ENCODE peak calls at places on chromosomes 6 and 20, in five cellular contexts. One of them, this sample, is unnamed.

GRCh38 chr6:48389146-48390043 is 278.4 kb upstream of the PTCHD4 start:
- DNase-seq in activated CD8-positive, alpha-beta T cell treated with anti-CD3 and anti-CD28 coated beads for 36 hours: no peak
- DNase-seq in lung: no peak
- DNase-seq in B cell: no peak
- DNase-seq in WTC11: no peak
- DNase-seq in this sample: no peak

GRCh38 chr20:20369353-20370086 is 1.6 kb downstream of the INSM1 start:
- DNase-seq in activated CD8-positive, alpha-beta T cell treated with anti-CD3 and anti-CD28 coated beads for 36 hours: peak; percentile 26
- DNase-seq in lung: no peak
- DNase-seq in B cell: peak; percentile 42
- DNase-seq in WTC11: peak; percentile 66
- DNase-seq in this sample: no peak

GRCh38 chr6:3732345-3733141 is 19.0 kb downstream of the PXDC1 start:
- DNase-seq in activated CD8-positive, alpha-beta T cell treated with anti-CD3 and anti-CD28 coated beads for 36 hours: peak; percentile 75
- DNase-seq in lung: peak; percentile 69
- DNase-seq in B cell: peak; percentile 70
- DNase-seq in WTC11: peak; percentile 83
- DNase-seq in this sample: peak; percentile 87

GRCh38 chr6:106411034-106411433 is 50.5 kb downstream of the CRYBG1 start:
- DNase-seq in activated CD8-positive, alpha-beta T cell treated with anti-CD3 and anti-CD28 coated beads for 36 hours: no peak
- DNase-seq in lung: no peak
- DNase-seq in B cell: no peak
- DNase-seq in WTC11: no peak
- DNase-seq in this sample: no peak

GRCh38 chr20:63740070-63740500 is 509 bp downstream of the SLC2A4RG start:
- DNase-seq in activated CD8-positive, alpha-beta T cell treated with anti-CD3 and anti-CD28 coated beads for 36 hours: peak; percentile 49
- DNase-seq in lung: no peak
- DNase-seq in B cell: peak; percentile 86
- DNase-seq in WTC11: peak; percentile 60
- DNase-seq in this sample: peak; percentile 68

GRCh38 chr6:40188931-40189330 is 254.7 kb upstream of the MOCS1 start:
- DNase-seq in activated CD8-positive, alpha-beta T cell treated with anti-CD3 and anti-CD28 coated beads for 36 hours: no peak
- DNase-seq in lung: no peak
- DNase-seq in B cell: no peak
- DNase-seq in WTC11: no peak
- DNase-seq in this sample: no peak

GRCh38 chr20:31260326-31260932 is 3.0 kb downstream of the DEFB115 start:
- DNase-seq in activated CD8-positive, alpha-beta T cell treated with anti-CD3 and anti-CD28 coated beads for 36 hours: peak; percentile 3
- DNase-seq in lung: no peak
- DNase-seq in B cell: no peak
- DNase-seq in WTC11: no peak
- DNase-seq in this sample: no peak

GRCh38 chr6:107579413-107579812 is 89.5 kb downstream of the SOBP start:
- DNase-seq in activated CD8-positive, alpha-beta T cell treated with anti-CD3 and anti-CD28 coated beads for 36 hours: no peak
- DNase-seq in lung: no peak
- DNase-seq in B cell: no peak
- DNase-seq in WTC11: no peak
- DNase-seq in this sample: no peak

GRCh38 chr6:127058027-127058426 is 60.4 kb upstream of the RSPO3 start:
- DNase-seq in activated CD8-positive, alpha-beta T cell treated with anti-CD3 and anti-CD28 coated beads for 36 hours: no peak
- DNase-seq in lung: no peak
- DNase-seq in B cell: no peak
- DNase-seq in WTC11: no peak
- DNase-seq in this sample: no peak

GRCh38 chr20:20413801-20414200 is 45.9 kb downstream of the INSM1 start:
- DNase-seq in activated CD8-positive, alpha-beta T cell treated with anti-CD3 and anti-CD28 coated beads for 36 hours: no peak
- DNase-seq in lung: no peak
- DNase-seq in B cell: no peak
- DNase-seq in WTC11: no peak
- DNase-seq in this sample: no peak

GRCh38 chr6:82872092-82872635 is 193.5 kb downstream of the UBE3D start:
- DNase-seq in activated CD8-positive, alpha-beta T cell treated with anti-CD3 and anti-CD28 coated beads for 36 hours: no peak
- DNase-seq in lung: no peak
- DNase-seq in B cell: no peak
- DNase-seq in WTC11: no peak
- DNase-seq in this sample: no peak

GRCh38 chr6:9172096-9172495 is 736.8 kb upstream of the SLC35B3 start:
- DNase-seq in activated CD8-positive, alpha-beta T cell treated with anti-CD3 and anti-CD28 coated beads for 36 hours: no peak
- DNase-seq in lung: no peak
- DNase-seq in B cell: no peak
- DNase-seq in WTC11: no peak
- DNase-seq in this sample: no peak
- TF ChIP-seq CTCF in activated CD8-positive, alpha-beta T cell treated with anti-CD3 and anti-CD28 coated beads for 36 hours: no peak
- TF ChIP-seq CTCF in lung: no peak
- TF ChIP-seq CTCF in B cell: no peak
- TF ChIP-seq CTCF in WTC11: no peak
- TF ChIP-seq CTCF in this sample: no peak

GRCh38 chr20:11918280-11918952 is 723 bp downstream of the BTBD3 start:
- DNase-seq in activated CD8-positive, alpha-beta T cell treated with anti-CD3 and anti-CD28 coated beads for 36 hours: no peak
- DNase-seq in lung: no peak
- DNase-seq in B cell: no peak
- DNase-seq in WTC11: no peak
- DNase-seq in this sample: no peak

GRCh38 chr20:11920083-11920482 is 2.4 kb downstream of the BTBD3 start:
- DNase-seq in activated CD8-positive, alpha-beta T cell treated with anti-CD3 and anti-CD28 coated beads for 36 hours: no peak
- DNase-seq in lung: no peak
- DNase-seq in B cell: no peak
- DNase-seq in WTC11: no peak
- DNase-seq in this sample: no peak

GRCh38 chr20:11917663-11918062 is at the start of gene BTBD3:
- DNase-seq in activated CD8-positive, alpha-beta T cell treated with anti-CD3 and anti-CD28 coated beads for 36 hours: no peak
- DNase-seq in lung: peak; percentile 51
- DNase-seq in B cell: no peak
- DNase-seq in WTC11: no peak
- DNase-seq in this sample: peak; percentile 67

GRCh38 chr20:11919571-11919970 is 1.9 kb downstream of the BTBD3 start:
- DNase-seq in activated CD8-positive, alpha-beta T cell treated with anti-CD3 and anti-CD28 coated beads for 36 hours: no peak
- DNase-seq in lung: no peak
- DNase-seq in B cell: no peak
- DNase-seq in WTC11: no peak
- DNase-seq in this sample: no peak

GRCh38 chr20:11919046-11919445 is 1.4 kb downstream of the BTBD3 start:
- DNase-seq in activated CD8-positive, alpha-beta T cell treated with anti-CD3 and anti-CD28 coated beads for 36 hours: no peak
- DNase-seq in lung: no peak
- DNase-seq in B cell: no peak
- DNase-seq in WTC11: no peak
- DNase-seq in this sample: no peak
- TF ChIP-seq CTCF in activated CD8-positive, alpha-beta T cell treated with anti-CD3 and anti-CD28 coated beads for 36 hours: no peak
- TF ChIP-seq CTCF in lung: no peak
- TF ChIP-seq CTCF in B cell: no peak
- TF ChIP-seq CTCF in WTC11: no peak
- TF ChIP-seq CTCF in this sample: no peak

DNA sequence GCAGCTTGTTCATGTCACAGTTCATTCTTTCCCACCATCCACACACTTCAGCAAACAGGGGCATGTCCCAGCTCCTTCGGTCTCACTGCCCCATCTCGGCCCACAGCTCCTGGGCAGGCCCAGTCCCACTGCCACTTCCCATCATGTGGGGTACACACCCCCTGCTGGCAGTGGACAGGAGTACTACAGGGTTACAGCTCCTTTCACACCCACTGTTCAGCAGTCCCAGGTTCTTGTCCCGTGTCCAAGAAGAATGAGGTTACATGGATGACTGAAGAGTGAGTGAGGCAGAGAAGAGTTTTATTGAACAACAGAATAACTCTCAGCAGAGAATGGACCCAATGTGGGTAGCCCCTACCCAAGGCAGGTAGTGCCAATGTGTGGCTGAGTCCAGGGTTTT is 77.8 kb upstream of the SMLR1 start:
- DNase-seq in activated CD8-positive, alpha-beta T cell treated with anti-CD3 and anti-CD28 coated beads for 36 hours: no peak
- DNase-seq in lung: no peak
- DNase-seq in B cell: no peak
- DNase-seq in WTC11: peak; percentile 11
- DNase-seq in this sample: no peak
- TF ChIP-seq CTCF in activated CD8-positive, alpha-beta T cell treated with anti-CD3 and anti-CD28 coated beads for 36 hours: no peak
- TF ChIP-seq CTCF in lung: no peak
- TF ChIP-seq CTCF in B cell: no peak
- TF ChIP-seq CTCF in WTC11: no peak
- TF ChIP-seq CTCF in this sample: no peak

DNA sequence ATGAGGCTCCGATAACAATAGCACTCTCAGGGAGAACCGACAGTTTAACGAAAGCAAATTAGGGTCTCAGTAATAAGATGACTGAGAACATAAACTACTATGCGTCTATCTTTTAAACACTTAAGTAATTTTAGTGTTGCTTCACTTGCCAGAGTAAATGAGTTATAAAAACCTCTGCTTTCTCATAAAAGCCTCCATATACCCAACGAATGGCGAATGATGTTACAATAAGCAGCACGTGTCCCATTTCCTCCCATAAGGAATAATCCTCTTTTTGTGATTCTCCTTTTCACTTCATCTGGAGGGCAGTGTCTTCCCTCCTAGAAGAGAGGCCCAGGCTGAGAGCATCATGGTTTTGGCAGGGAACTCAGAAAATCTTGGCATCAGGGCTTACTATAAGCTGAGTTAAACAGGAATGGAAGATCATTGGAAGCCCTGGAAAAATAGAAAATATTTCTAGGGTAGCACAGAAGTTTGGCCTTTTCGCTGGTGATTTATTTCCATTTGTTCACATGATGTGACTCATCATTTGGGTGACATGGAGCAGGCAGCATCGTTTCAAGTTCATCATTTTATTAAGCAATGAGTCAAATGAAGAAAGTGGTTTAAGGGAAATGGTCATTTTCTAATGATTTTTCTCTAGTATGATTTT is 255.4 kb downstream of the ATXN1 start:
- DNase-seq in activated CD8-positive, alpha-beta T cell treated with anti-CD3 and anti-CD28 coated beads for 36 hours: no peak
- DNase-seq in lung: no peak
- DNase-seq in B cell: no peak
- DNase-seq in WTC11: no peak
- DNase-seq in this sample: no peak
- TF ChIP-seq CTCF in activated CD8-positive, alpha-beta T cell treated with anti-CD3 and anti-CD28 coated beads for 36 hours: no peak
- TF ChIP-seq CTCF in lung: no peak
- TF ChIP-seq CTCF in B cell: no peak
- TF ChIP-seq CTCF in WTC11: no peak
- TF ChIP-seq CTCF in this sample: no peak

GRCh38 chr6:87277123-87277522 is 45.3 kb upstream of the SMIM8 start:
- DNase-seq in activated CD8-positive, alpha-beta T cell treated with anti-CD3 and anti-CD28 coated beads for 36 hours: no peak
- DNase-seq in lung: no peak
- DNase-seq in B cell: no peak
- DNase-seq in WTC11: no peak
- DNase-seq in this sample: no peak
- TF ChIP-seq CTCF in activated CD8-positive, alpha-beta T cell treated with anti-CD3 and anti-CD28 coated beads for 36 hours: no peak
- TF ChIP-seq CTCF in lung: no peak
- TF ChIP-seq CTCF in B cell: no peak
- TF ChIP-seq CTCF in WTC11: no peak
- TF ChIP-seq CTCF in this sample: no peak

DNA sequence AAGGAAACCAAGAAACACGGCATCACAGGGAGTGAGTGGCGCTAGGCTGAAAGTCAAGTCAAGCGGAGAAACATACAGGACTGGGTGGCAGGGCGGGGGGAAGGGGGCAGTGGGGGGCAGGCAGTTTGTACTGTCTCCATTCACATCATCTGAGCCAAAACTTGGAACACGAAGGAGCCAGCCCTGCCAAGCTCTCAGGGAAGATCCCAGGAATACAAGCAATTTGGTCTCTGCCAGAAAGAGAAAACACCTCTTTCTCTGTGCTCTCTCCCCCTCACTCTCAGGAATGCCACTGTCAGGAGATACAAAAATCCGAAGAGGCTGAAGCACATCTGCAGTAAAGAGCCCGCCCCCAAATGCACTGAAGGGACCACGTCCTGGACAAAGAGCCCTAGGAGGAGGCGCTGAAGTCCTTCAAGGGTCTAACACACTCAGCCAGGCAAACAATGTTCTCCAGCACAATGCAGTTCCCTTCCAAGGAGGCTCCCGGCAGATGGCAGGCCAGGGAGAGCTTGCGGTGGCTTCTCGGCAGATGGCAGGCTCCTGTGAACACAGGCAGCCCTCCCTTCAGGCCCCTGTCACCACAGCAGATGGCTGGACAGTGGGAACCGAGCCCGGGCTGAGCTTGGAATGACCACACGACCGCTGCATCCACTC is 90.0 kb downstream of the ATP9A start:
- DNase-seq in activated CD8-positive, alpha-beta T cell treated with anti-CD3 and anti-CD28 coated beads for 36 hours: no peak
- DNase-seq in lung: no peak
- DNase-seq in B cell: no peak
- DNase-seq in WTC11: no peak
- DNase-seq in this sample: no peak
- TF ChIP-seq CTCF in activated CD8-positive, alpha-beta T cell treated with anti-CD3 and anti-CD28 coated beads for 36 hours: no peak
- TF ChIP-seq CTCF in lung: no peak
- TF ChIP-seq CTCF in B cell: no peak
- TF ChIP-seq CTCF in WTC11: no peak
- TF ChIP-seq CTCF in this sample: no peak